ENCODE peak calls at places on chromosome 6, in four cellular contexts. B is body of pancreas, Z is mesendoderm, O is left lung. Y is an unnamed sample. For H3K36me3, the result is how much of the 10 kb centered on the place peaks cover.

GRCh38 chr6:136216503-136216902 is 33.6 kb downstream of the MTFR2 start:
- DNase-seq in Z (no peak), B (no peak), O (no peak), Y (no peak)

GRCh38 chr6:158233214-158233795 is 65.2 kb downstream of the GTF2H5 start:
- DNase-seq in O (no peak), Z (no peak), B (no peak), Y (peak)

GRCh38 chr6:151962246-151962846 is 154.9 kb downstream of the ESR1 start:
- DNase-seq in O (no peak), Z (peak), B (no peak), Y (no peak)

GRCh38 chr6:21953831-21954801 is 342.7 kb downstream of the PRL start:
- DNase-seq in Z (peak), B (peak), O (no peak), Y (peak)

GRCh38 chr6:170451762-170452651 is 101.1 kb downstream of the PSMB1 start:
- DNase-seq in O (no peak), B (no peak), Z (no peak), Y (no peak)

GRCh38 chr6:81751388-81752083 is 945 bp downstream of the TENT5A start:
- DNase-seq in O (peak), Z (peak), B (peak), Y (peak)

GRCh38 chr6:166097914-166098522 is 69.6 kb downstream of the TBXT start:
- DNase-seq in B (peak), Z (peak), O (peak), Y (peak)

GRCh38 chr6:132648828-132649227 is 10.2 kb downstream of the TAAR1 start:
- DNase-seq in B (no peak), O (no peak), Z (no peak), Y (no peak)

GRCh38 chr6:163148781-163149534 is 265.6 kb upstream of the QKI start:
- DNase-seq in O (peak), B (no peak), Z (no peak), Y (no peak)

GRCh38 chr6:45663181-45664180 is 285.7 kb upstream of the SUPT3H start:
- DNase-seq in Z (peak), B (no peak), O (peak), Y (peak)

GRCh38 chr6:134170844-134171243 is 118.4 kb upstream of the SLC2A12 start:
- DNase-seq in B (no peak), O (no peak), Z (no peak), Y (no peak)

GRCh38 chr6:92979281-92979680 is 440.1 kb downstream of the EPHA7 start:
- DNase-seq in B (peak), O (no peak), Z (no peak), Y (no peak)

GRCh38 chr6:104201557-104201956 is 658.2 kb downstream of the HACE1 start:
- DNase-seq in O (no peak), Z (peak), B (no peak), Y (no peak)

GRCh38 chr6:119077643-119078448 is 618 bp downstream of the FAM184A start:
- DNase-seq in B (peak), Z (peak), O (peak), Y (peak)

GRCh38 chr6:81023007-81023582 is 729.4 kb downstream of the TENT5A start:
- DNase-seq in Z (peak), O (no peak), B (no peak), Y (no peak)

GRCh38 chr6:167547751-167548150 is 222.9 kb downstream of the TTLL2 start:
- DNase-seq in Z (peak), O (no peak), B (no peak), Y (no peak)

GRCh38 chr6:105322499-105323231 is 80.2 kb downstream of the PREP start:
- DNase-seq in O (no peak), B (no peak), Z (no peak), Y (no peak)

GRCh38 chr6:43475506-43475905 is 1.9 kb upstream of the TJAP1 start:
- DNase-seq in O (no peak), Z (no peak), B (no peak), Y (no peak)

GRCh38 chr6:14984454-14984853 is 261.4 kb upstream of the JARID2 start:
- DNase-seq in Z (no peak), O (no peak), B (peak), Y (peak)

GRCh38 chr6:122548281-122548680 is 61.9 kb upstream of the PKIB start:
- DNase-seq in Z (no peak), O (no peak), B (no peak), Y (no peak)

GRCh38 chr6:166559662-166560061 is 26.8 kb downstream of the RAMACL start:
- DNase-seq in B (no peak), Z (no peak), O (no peak), Y (no peak)

GRCh38 chr6:106908386-106908840 is 66.1 kb downstream of the CD24 start:
- DNase-seq in B (no peak), Z (peak), O (no peak), Y (no peak)

GRCh38 chr6:115896538-115897129 is 164.1 kb downstream of the FRK start:
- DNase-seq in O (no peak), Z (peak), B (no peak), Y (no peak)

GRCh38 chr6:157323924-157324276 is 581 bp upstream of the TMEM242 start:
- DNase-seq in O (peak), B (peak), Z (peak), Y (peak)

GRCh38 chr6:106534564-106534982 is 94.7 kb downstream of the RTN4IP1 start:
- DNase-seq in Z (no peak), O (no peak), B (no peak), Y (no peak)

GRCh38 chr6:123808556-123808955 is 4.9 kb downstream of the NKAIN2 start:
- DNase-seq in B (no peak), O (no peak), Z (no peak), Y (no peak)

GRCh38 chr6:12602342-12602741 is 114.2 kb upstream of the PHACTR1 start:
- DNase-seq in O (no peak), B (no peak), Z (peak), Y (no peak)

GRCh38 chr6:149834513-149835481 is 29.4 kb downstream of the LRP11 start:
- DNase-seq in O (no peak), Z (peak), B (peak), Y (peak)

GRCh38 chr6:25053875-25054371 is 118.2 kb upstream of the RIPOR2 start:
- DNase-seq in Z (peak), B (no peak), O (no peak), Y (no peak)

GRCh38 chr6:56953597-56954388 is 1.1 kb upstream of the BEND6 start:
- DNase-seq in Z (peak), B (no peak), O (no peak), Y (peak)

GRCh38 chr6:152975204-152975915 is 7.5 kb downstream of the FBXO5 start:
- DNase-seq in Z (no peak), O (no peak), B (no peak), Y (no peak)

GRCh38 chr6:2101213-2101612 is 144.2 kb downstream of the GMDS start:
- DNase-seq in Z (no peak), B (no peak), O (no peak), Y (no peak)

GRCh38 chr6:136738178-136739057 is 53.9 kb downstream of the MAP3K5 start:
- DNase-seq in B (peak), O (no peak), Z (no peak), Y (peak)

GRCh38 chr6:111743318-111743717 is 129.9 kb downstream of the FYN start:
- DNase-seq in O (no peak), B (no peak), Z (no peak), Y (no peak)

GRCh38 chr6:30188541-30188940 is 24.7 kb downstream of the TRIM26 start:
- DNase-seq in B (no peak), O (no peak), Z (no peak), Y (no peak)
- H3K36me3 ChIP-seq in B (under half), O (under half), Z (under half), Y (under half)

DNA sequence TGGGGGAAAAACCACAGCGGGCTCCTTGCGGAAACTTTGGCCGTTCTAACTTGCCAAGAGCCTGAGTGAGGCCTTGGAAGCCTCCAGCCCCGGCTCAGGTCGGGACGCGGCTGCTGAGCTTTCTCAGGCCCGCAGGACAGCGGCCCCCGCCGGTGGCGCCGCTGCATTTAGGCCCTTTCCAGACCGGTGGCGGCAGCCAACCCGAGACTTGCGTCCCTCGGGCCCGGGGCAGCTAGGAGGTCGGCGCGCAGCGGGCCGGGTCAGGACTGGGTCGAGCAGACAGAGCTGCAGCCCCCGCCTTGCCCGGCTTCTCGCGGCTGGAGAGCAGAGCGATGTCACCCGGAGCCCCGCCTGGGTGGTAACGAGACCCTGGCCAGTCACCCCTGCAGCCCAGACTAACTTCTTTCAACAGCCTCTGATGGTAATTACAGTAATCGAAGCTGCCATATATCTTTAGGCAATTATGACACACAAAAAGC is 2.7 kb downstream of the NR2E1 start:
- DNase-seq in B (peak), O (peak), Z (peak), Y (no peak)
- H3K36me3 ChIP-seq in B (under half), O (under half), Z (under half), Y (under half)

GRCh38 chr6:41914343-41914742 is 6.6 kb downstream of the MED20 start:
- DNase-seq in Z (no peak), O (no peak), B (peak), Y (no peak)
- H3K36me3 ChIP-seq in Z (under half), O (under half), B (under half), Y (under half)

DNA sequence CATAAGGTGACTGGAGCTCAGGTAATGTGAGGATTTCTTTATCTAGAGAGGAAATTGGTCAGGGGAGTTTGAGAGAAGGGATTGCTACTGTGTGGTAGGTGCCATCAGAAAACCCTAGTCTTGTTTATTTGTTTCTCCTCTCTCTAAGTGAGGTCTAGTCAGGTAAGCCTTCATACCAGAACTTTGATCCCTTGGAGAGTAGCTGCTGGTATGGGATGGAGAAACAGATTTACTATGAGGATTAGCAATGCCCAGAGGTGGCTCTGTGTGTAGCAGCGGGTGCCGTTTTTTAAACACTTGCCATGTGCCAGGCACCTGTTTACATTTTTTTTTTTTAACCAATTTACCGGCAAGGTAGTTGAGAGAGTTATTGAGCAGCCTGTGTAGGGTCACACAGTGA is 19.5 kb downstream of the CMTR1 start:
- DNase-seq in O (no peak), Z (no peak), B (no peak), Y (no peak)
- H3K36me3 ChIP-seq in O (under half), Z (under half), B (under half), Y (under half)

GRCh38 chr6:53014744-53015143 is 19.7 kb upstream of the GSTA4 start:
- DNase-seq in O (no peak), B (no peak), Z (peak), Y (no peak)

GRCh38 chr6:53011993-53012392 is 16.9 kb upstream of the GSTA4 start:
- DNase-seq in O (no peak), Z (peak), B (no peak), Y (no peak)

GRCh38 chr6:53018443-53018842 is 23.4 kb upstream of the GSTA4 start:
- DNase-seq in O (no peak), B (no peak), Z (no peak), Y (no peak)

GRCh38 chr6:53014034-53014433 is 18.9 kb upstream of the GSTA4 start:
- DNase-seq in B (no peak), O (no peak), Z (no peak), Y (no peak)

DNA sequence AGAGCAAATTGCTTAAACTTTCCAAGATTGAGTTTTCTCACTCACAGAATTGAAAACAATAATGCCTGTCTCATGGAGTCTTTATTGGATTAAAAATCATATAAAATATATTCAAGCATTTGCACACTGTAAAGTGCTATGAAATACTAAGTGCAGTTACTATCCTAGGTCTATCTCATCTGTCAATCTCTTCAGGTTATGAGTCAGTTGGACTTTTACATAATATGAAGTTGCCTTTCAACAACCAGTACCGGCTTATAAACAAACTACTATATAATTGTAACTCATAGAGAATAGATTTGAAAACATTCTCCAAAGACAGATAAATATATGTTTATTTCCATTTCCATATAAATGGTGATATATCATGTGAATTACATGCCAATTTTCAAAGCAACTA is 20.4 kb upstream of the GSTA4 start:
- DNase-seq in Z (no peak), O (no peak), B (no peak), Y (no peak)
- H3K36me3 ChIP-seq in Z (under half), O (under half), B (under half), Y (under half)